ENCODE peak calls at places on chromosomes 13 and 19, in nine cellular contexts. Z is stimulated activated CD4-positive, alpha-beta T cell treated with anti-CD3 and anti-CD28 coated beads, Interleukin-2, amount 100 ng/mL, for 24 hours; Y is NCI-H2081; J is T-helper 1 cell; V is EL; C is NCI-H187; K is EH; U is stimulated activated CD8-positive, alpha-beta memory T cell treated with anti-CD3 and anti-CD28 coated beads, Interleukin-4, amount 100 ng/mL, for 1 hour; M is fibroblast of the aortic adventitia. S is an unnamed sample.

GRCh38 chr13:54394908-54395307 is 1366.3 kb downstream of the OLFM4 start:
- DNase-seq in C (no peak), V (no peak), J (no peak), M (no peak), U (no peak), Z (no peak), K (no peak), Y (no peak), S (no peak)

GRCh38 chr13:70386919-70387318 is 278.7 kb upstream of the KLHL1 start:
- DNase-seq in Z (no peak), M (no peak), C (no peak), K (no peak), V (no peak), J (no peak), U (no peak), Y (no peak), S (no peak)

GRCh38 chr13:35720690-35721554 is 244.4 kb upstream of the MAB21L1 start:
- DNase-seq in Z (peak; percentile 52), M (peak; percentile 57), V (peak; percentile 74), C (no peak), Y (peak; percentile 49), K (peak; percentile 75), U (no peak), J (no peak), S (no peak)

GRCh38 chr13:24654741-24655140 is 25.5 kb upstream of the ATP12A start:
- DNase-seq in M (peak; percentile 45), Y (no peak), Z (no peak), V (peak; percentile 8), J (no peak), K (no peak), U (no peak), C (no peak), S (no peak)

GRCh38 chr13:55361141-55361540 is 1779.6 kb upstream of the PRR20A start:
- DNase-seq in J (no peak), K (no peak), M (no peak), Y (no peak), V (no peak), U (no peak), C (no peak), Z (no peak), S (no peak)

GRCh38 chr13:50685491-50685890 is 158.0 kb downstream of the DLEU7 start:
- DNase-seq in Y (peak; percentile 77), K (no peak), C (no peak), U (no peak), V (no peak), J (no peak), Z (no peak), M (peak; percentile 41), S (peak; percentile 35)

GRCh38 chr19:55640577-55641375 is at the start of gene ZNF580:
- DNase-seq in Y (peak; percentile 81), C (peak; percentile 25), J (peak; percentile 53), M (peak; percentile 71), K (peak; percentile 81), Z (peak; percentile 77), V (peak; percentile 83), U (no peak), S (peak; percentile 31)

GRCh38 chr13:36033035-36033434 is 98.1 kb downstream of the DCLK1 start:
- DNase-seq in Z (no peak), Y (no peak), V (no peak), C (no peak), M (no peak), J (no peak), U (no peak), K (no peak), S (no peak)

GRCh38 chr19:38378866-38379265 is 4.5 kb downstream of the PSMD8 start:
- DNase-seq in Z (no peak), V (peak; percentile 39), M (no peak), J (no peak), Y (no peak), C (no peak), U (no peak), K (no peak), S (no peak)

GRCh38 chr19:47239610-47240296 is 8.8 kb upstream of the BBC3 start:
- DNase-seq in V (peak; percentile 67), Z (peak; percentile 58), Y (peak; percentile 89), J (peak; percentile 71), K (peak; percentile 70), M (no peak), C (no peak), U (no peak), S (peak; percentile 64)

GRCh38 chr19:58170860-58171259 is 12.0 kb upstream of the ZNF274 start:
- DNase-seq in C (no peak), K (peak; percentile 50), M (no peak), U (no peak), V (peak; percentile 59), J (no peak), Z (no peak), Y (no peak), S (no peak)

GRCh38 chr19:51119089-51119488 is 5.6 kb upstream of the SIGLEC9 start:
- DNase-seq in K (no peak), U (no peak), Y (no peak), V (no peak), M (no peak), Z (no peak), C (no peak), J (no peak), S (no peak)

GRCh38 chr13:33415822-33416221 is 130.3 kb upstream of the STARD13 start:
- DNase-seq in C (no peak), V (no peak), U (no peak), J (no peak), M (no peak), Z (no peak), K (no peak), Y (no peak), S (no peak)

GRCh38 chr13:96809366-96810096 is 184.7 kb downstream of the OXGR1 start:
- DNase-seq in U (no peak), V (no peak), J (no peak), Y (no peak), K (no peak), Z (no peak), C (no peak), M (no peak), S (no peak)

GRCh38 chr13:42707596-42707995 is 73.8 kb upstream of the FAM216B start:
- DNase-seq in Z (no peak), J (no peak), Y (no peak), C (no peak), V (peak; percentile 20), U (no peak), K (peak; percentile 56), M (peak; percentile 60), S (no peak)

GRCh38 chr19:2330632-2331284 is 2.3 kb downstream of the SPPL2B start:
- DNase-seq in U (no peak), Z (no peak), J (no peak), M (no peak), Y (peak; percentile 62), V (no peak), C (peak; percentile 48), K (no peak), S (no peak)

GRCh38 chr13:97493471-97493870 is 59.5 kb downstream of the RAP2A start:
- DNase-seq in U (no peak), Y (peak; percentile 18), J (no peak), V (no peak), Z (no peak), M (no peak), K (no peak), C (no peak), S (no peak)

GRCh38 chr13:30802953-30803478 is 67.7 kb downstream of the ALOX5AP start:
- DNase-seq in U (peak; percentile 57), J (peak; percentile 65), M (peak; percentile 82), Y (peak; percentile 67), Z (peak; percentile 89), C (peak; percentile 28), K (peak; percentile 81), V (peak; percentile 80), S (no peak)

GRCh38 chr13:86986448-86986847 is 684.7 kb upstream of the SLITRK5 start:
- DNase-seq in K (no peak), U (no peak), Y (peak; percentile 11), C (no peak), J (no peak), M (no peak), V (no peak), Z (no peak), S (no peak)

GRCh38 chr13:79346300-79346914 is 59.6 kb downstream of the RBM26 start:
- DNase-seq in Z (no peak), M (no peak), C (no peak), K (no peak), Y (no peak), U (no peak), J (no peak), V (no peak), S (no peak)

GRCh38 chr13:52999093-52999696 is 29.4 kb upstream of the OLFM4 start:
- DNase-seq in Z (no peak), Y (no peak), U (no peak), M (no peak), J (no peak), C (no peak), K (no peak), V (no peak), S (no peak)

GRCh38 chr13:27979001-27979643 is 9.4 kb downstream of the URAD start:
- DNase-seq in K (no peak), J (no peak), C (no peak), Z (no peak), Y (no peak), V (no peak), U (no peak), M (no peak), S (no peak)

GRCh38 chr19:13964776-13965175 is 12.5 kb downstream of the DCAF15 start:
- DNase-seq in U (no peak), M (no peak), Y (no peak), Z (no peak), J (no peak), V (peak; percentile 77), K (peak; percentile 80), C (no peak), S (no peak)

GRCh38 chr13:87677334-87678234 is 6.4 kb downstream of the SLITRK5 start:
- DNase-seq in C (peak; percentile 52), J (no peak), K (no peak), Y (peak; percentile 74), Z (no peak), U (no peak), M (no peak), V (no peak), S (no peak)

GRCh38 chr19:17719730-17720486 is 628 bp downstream of the MAP1S start:
- DNase-seq in Y (peak; percentile 51), C (no peak), K (no peak), Z (peak; percentile 46), U (no peak), J (peak; percentile 18), M (no peak), V (no peak), S (no peak)

GRCh38 chr19:52022193-52022592 is 6.0 kb downstream of the ZNF614 start:
- DNase-seq in Z (no peak), V (no peak), Y (no peak), C (no peak), J (no peak), K (no peak), U (no peak), M (no peak), S (no peak)

GRCh38 chr19:9597027-9597426 is 12.7 kb upstream of the ZNF121 start:
- DNase-seq in Y (no peak), C (no peak), M (peak; percentile 84), K (peak; percentile 82), U (no peak), V (peak; percentile 91), Z (no peak), J (no peak), S (no peak)

GRCh38 chr13:111906816-111907215 is 160.1 kb upstream of the SOX1 start:
- DNase-seq in M (no peak), V (no peak), K (no peak), J (no peak), Y (no peak), C (no peak), Z (no peak), U (no peak), S (no peak)

GRCh38 chr19:39937094-39937493 is 2.7 kb upstream of the FCGBP start:
- DNase-seq in K (no peak), Y (no peak), C (no peak), Z (peak; percentile 33), M (no peak), V (no peak), U (no peak), J (no peak), S (no peak)

GRCh38 chr19:18194554-18195238 is 1.7 kb downstream of the MPV17L2 start:
- DNase-seq in J (peak; percentile 17), V (peak; percentile 36), Z (peak; percentile 48), M (peak; percentile 82), Y (no peak), K (peak; percentile 50), U (no peak), C (no peak), S (no peak)

GRCh38 chr13:31739226-31739625 is at the start of gene RXFP2:
- DNase-seq in Y (no peak), U (no peak), K (no peak), Z (no peak), C (no peak), V (no peak), M (no peak), J (no peak), S (no peak)

S was measured in DMS 273 treated with DMSO at 0.1 percent for 48 hours.